ENCODE peak calls at places on chromosomes 11 and 22, in nine cellular contexts. C is mucosa of descending colon, Z is brain microvascular endothelial cell, D is choroid plexus epithelial cell, J is cardiac fibroblast, G is nephron progenitor cell, K is AG04450, M is GM12865, R is left ventricle myocardium inferior. Q is an unnamed sample.

GRCh38 chr11:31026315-31026714 is 343.2 kb downstream of the DCDC1 start:
- DNase-seq in C (no peak), Z (no peak), D (no peak), J (no peak), G (no peak), K (no peak), M (no peak), R (no peak), Q (no peak)

GRCh38 chr22:49568751-49569285 is 258.9 kb downstream of the BRD1 start:
- DNase-seq in C (no peak), Z (no peak), D (no peak), J (no peak), G (no peak), K (no peak), M (no peak), R (no peak), Q (no peak)

GRCh38 chr11:38900156-38900679 is 2302.2 kb upstream of the RAG2 start:
- DNase-seq in C (no peak), Z (no peak), D (no peak), J (no peak), G (no peak), K (no peak), M (no peak), R (no peak), Q (no peak)

GRCh38 chr11:76523147-76523546 is 78.3 kb downstream of the EMSY start:
- DNase-seq in C (no peak), Z (peak; percentile 6), D (no peak), J (no peak), G (no peak), K (no peak), M (no peak), R (no peak), Q (no peak)

GRCh38 chr11:93464938-93465337 is 78.3 kb downstream of the SMCO4 start:
- DNase-seq in C (no peak), Z (no peak), D (no peak), J (no peak), G (no peak), K (no peak), M (no peak), R (no peak), Q (no peak)

GRCh38 chr22:24289138-24289537 is 18.5 kb downstream of the SPECC1L start:
- DNase-seq in C (no peak), Z (peak; percentile 56), D (peak; percentile 63), J (peak; percentile 86), G (no peak), K (peak; percentile 33), M (no peak), R (no peak), Q (peak; percentile 98)

GRCh38 chr22:20563464-20563906 is 56.1 kb downstream of the MED15 start:
- DNase-seq in C (no peak), Z (no peak), D (no peak), J (no peak), G (no peak), K (no peak), M (no peak), R (no peak), Q (no peak)

GRCh38 chr11:86292912-86293606 is 9.0 kb upstream of the HIKESHI start:
- DNase-seq in C (no peak), Z (no peak), D (no peak), J (no peak), G (no peak), K (no peak), M (peak; percentile 75), R (no peak), Q (no peak)

GRCh38 chr22:19717181-19717580 is 2.9 kb downstream of the SEPTIN5 start:
- DNase-seq in C (no peak), Z (no peak), D (no peak), J (no peak), G (peak; percentile 19), K (no peak), M (no peak), R (no peak), Q (no peak)

GRCh38 chr11:15727125-15727524 is 612.4 kb downstream of the INSC start:
- DNase-seq in C (no peak), Z (no peak), D (no peak), J (no peak), G (no peak), K (no peak), M (no peak), R (no peak), Q (no peak)

GRCh38 chr11:8685820-8686219 is 3.2 kb downstream of the RPL27A start:
- DNase-seq in C (no peak), Z (no peak), D (no peak), J (no peak), G (no peak), K (no peak), M (peak; percentile 15), R (no peak), Q (no peak)

GRCh38 chr11:8686325-8686724 is 3.7 kb downstream of the RPL27A start:
- DNase-seq in C (no peak), Z (no peak), D (no peak), J (no peak), G (no peak), K (no peak), M (no peak), R (no peak), Q (no peak)

GRCh38 chr11:8690374-8691342 is 8.1 kb downstream of the RPL27A start:
- DNase-seq in C (no peak), Z (no peak), D (no peak), J (no peak), G (no peak), K (no peak), M (no peak), R (no peak), Q (no peak)

GRCh38 chr11:8689726-8690255 is 7.2 kb downstream of the RPL27A start:
- DNase-seq in C (no peak), Z (no peak), D (no peak), J (no peak), G (no peak), K (no peak), M (no peak), R (no peak), Q (no peak)

DNA sequence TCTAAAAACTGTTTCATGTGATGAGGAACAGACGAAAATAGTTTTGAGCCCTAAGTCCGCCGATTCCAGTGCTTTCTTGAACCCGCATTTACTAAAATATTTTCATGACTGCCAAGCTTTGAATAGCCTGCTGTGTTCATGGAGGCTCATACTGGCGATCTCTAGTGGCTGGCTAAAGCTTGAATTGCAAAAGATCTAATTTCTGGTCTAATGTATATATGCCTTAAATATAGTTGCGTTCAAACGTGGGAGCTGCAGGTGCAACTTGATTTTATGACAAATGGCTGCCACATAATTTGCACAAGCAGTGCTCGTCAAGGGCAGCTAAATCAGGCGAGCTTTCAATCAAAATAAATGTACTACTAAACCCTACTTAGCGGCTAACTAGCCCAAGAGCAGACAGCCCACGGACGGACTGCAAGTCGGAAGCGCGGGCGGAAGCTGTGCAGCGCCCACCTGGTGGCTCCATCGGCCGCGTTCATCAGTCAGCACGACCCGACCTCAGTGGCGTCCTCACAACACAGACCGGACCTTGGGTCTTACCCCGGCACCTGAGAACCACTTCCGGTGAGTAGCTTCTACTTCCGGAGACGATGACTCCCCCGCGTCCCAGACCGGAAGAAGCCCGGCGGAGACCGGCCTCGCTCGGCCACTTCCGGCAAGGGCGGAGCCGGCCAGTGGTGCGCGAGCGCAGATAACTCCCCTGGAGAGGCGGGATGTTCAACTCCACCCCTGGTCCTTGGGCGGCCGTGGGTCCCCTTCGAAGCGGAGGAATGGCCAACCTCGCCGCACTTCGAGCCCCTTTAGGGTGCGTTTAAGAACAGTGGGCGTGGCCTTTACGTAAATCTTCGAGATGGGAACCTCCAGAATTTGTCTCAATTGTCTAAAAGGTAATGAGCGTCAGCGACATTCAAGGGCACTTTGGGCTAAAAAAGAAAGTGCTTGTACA is 6.1 kb downstream of the RPL27A start:
- DNase-seq in C (peak; percentile 96), Z (peak; percentile 91), D (peak; percentile 97), J (peak; percentile 97), G (peak; percentile 92), K (peak; percentile 90), M (peak; percentile 99), R (peak; percentile 93), Q (peak; percentile 94)
- TF ChIP-seq CTCF in C (peak; percentile 9), Z (peak; percentile 30), D (peak; percentile 11), J (peak; percentile 15), G (no peak), K (no peak), M (peak; percentile 5), R (peak; percentile 35), Q (no peak)

DNA sequence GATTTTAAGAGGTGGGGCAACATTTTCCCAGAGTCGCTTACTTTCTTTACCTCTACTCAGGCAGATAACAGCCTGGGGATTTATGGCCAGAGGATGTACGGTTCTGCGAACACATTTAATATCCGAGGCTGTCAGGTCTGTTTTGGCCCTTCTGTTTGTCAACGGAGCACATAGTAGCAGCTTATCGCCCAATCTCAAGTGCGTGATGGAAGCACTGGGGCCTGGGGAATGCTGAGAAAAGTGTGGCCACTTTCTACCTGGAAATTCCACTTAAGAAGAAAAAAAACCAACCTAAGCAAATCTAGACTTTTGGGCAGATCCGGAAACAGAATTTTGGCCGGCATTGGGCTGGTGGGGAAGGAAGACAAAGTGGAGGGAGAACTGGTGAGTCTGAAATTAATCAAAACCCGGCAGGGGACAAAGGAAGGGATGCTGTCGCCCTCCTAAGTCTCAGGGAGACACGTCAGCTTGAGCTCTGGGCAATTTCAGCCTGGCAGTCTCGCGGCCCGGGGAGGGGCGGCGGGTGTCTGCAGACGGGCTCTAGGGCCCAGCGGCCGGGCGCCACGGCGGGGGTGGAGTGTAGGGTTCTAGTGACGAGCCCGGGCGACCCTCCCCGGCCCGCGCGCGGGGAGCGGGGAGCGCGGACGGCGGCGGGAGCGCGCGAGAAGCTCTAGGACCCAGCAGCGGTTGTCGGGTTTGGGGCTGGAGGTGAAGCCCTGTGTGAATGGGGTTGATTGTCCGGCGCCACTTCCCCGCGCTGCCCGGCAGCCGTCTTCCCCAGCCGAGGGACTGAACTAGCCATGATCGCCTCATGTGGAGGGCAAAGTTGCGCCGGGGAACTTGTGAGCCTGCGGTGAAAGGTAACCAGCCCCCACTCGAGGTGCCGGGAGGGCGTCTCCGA is at the start of gene AMOTL1:
- DNase-seq in C (peak; percentile 71), Z (peak; percentile 84), D (peak; percentile 86), J (peak; percentile 86), G (peak; percentile 90), K (peak; percentile 33), M (no peak), R (peak; percentile 90), Q (peak; percentile 74)
- TF ChIP-seq CTCF in C (no peak), Z (peak; percentile 8), D (no peak), J (no peak), G (no peak), K (no peak), M (no peak), R (no peak), Q (no peak)

DNA sequence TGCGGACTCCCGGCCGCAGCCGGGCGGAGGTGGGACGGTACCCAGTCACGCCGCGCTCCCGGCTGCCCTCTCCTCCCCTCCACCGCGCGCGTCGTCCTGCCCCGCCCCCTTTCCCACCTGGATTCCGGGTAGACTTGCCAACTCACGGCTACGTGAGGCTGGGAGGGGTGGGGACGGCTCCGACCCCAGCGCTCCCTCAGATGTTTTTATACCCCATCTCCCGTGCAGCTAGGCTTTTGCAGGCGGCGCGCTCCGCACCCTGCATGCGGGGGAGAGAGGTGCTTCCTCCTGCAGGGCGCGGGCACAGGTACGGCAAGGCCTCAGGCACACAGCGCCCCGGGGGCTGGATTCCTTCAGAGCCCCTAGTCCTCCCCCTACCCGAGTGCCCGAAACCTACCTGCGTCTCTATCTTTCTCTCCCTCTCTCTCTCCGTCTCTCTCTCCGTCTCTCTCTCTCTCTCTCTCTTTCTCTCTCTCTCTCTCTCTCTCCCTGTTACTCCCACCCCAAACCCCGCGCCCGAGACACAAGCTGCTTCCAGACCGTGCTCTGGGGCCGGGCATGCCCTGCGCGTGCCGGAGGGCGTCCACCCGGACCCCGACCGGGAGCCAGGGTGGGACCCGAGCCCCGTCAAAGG is 1.9 kb downstream of the PDGFB start:
- DNase-seq in C (no peak), Z (no peak), D (no peak), J (peak; percentile 33), G (no peak), K (no peak), M (no peak), R (no peak), Q (no peak)
- TF ChIP-seq CTCF in C (no peak), Z (no peak), D (no peak), J (no peak), G (no peak), K (no peak), M (no peak), R (no peak), Q (no peak)

GRCh38 chr11:13238879-13239514 is 38.6 kb upstream of the BMAL1 start:
- DNase-seq in C (peak; percentile 38), Z (peak; percentile 44), D (peak; percentile 69), J (peak; percentile 66), G (peak; percentile 55), K (no peak), M (peak; percentile 60), R (peak; percentile 22), Q (peak; percentile 67)
- TF ChIP-seq CTCF in C (peak; percentile 82), Z (peak; percentile 92), D (peak; percentile 93), J (peak; percentile 83), G (peak; percentile 85), K (peak; percentile 81), M (peak; percentile 89), R (peak; percentile 82), Q (peak; percentile 86)

Q was measured in fibroblast of the aortic adventitia.